ENCODE peak calls at places on chromosomes 13 and 19, in four cellular contexts. E is K562, K is tibial nerve, V is A549. Z is an unnamed sample.

GRCh38 chr13:112825875-112826274 is 136.0 kb downstream of the ATP11A start:
- DNase-seq in V (no peak), E (no peak), K (no peak), Z (no peak)

GRCh38 chr19:23033721-23034120 is 30.7 kb upstream of the ZNF728 start:
- DNase-seq in V (no peak), K (no peak), E (no peak), Z (no peak)

GRCh38 chr13:26061947-26062346 is 10.1 kb upstream of the SHISA2 start:
- DNase-seq in V (no peak), K (no peak), E (no peak), Z (no peak)

GRCh38 chr13:79404985-79405384 is 1.1 kb downstream of the RBM26 start:
- DNase-seq in E (no peak), V (no peak), K (no peak), Z (no peak)

GRCh38 chr13:39965309-39965708 is 309.8 kb downstream of the COG6 start:
- DNase-seq in E (no peak), K (no peak), V (no peak), Z (no peak)

GRCh38 chr19:3945838-3946237 is 13.0 kb downstream of the NMRK2 start:
- DNase-seq in K (no peak), E (no peak), V (no peak), Z (no peak)

GRCh38 chr13:107864543-107865460 is 350.5 kb downstream of the LIG4 start:
- DNase-seq in K (no peak), E (peak), V (peak), Z (no peak)

GRCh38 chr13:98484289-98485219 is 92.4 kb downstream of the STK24 start:
- DNase-seq in K (no peak), E (peak), V (peak), Z (peak)

GRCh38 chr19:1017115-1017905 is 3.6 kb downstream of the TMEM259 start:
- DNase-seq in V (no peak), E (peak), K (no peak), Z (no peak)
- H3K27ac ChIP-seq in V (peak), E (peak), K (no peak), Z (no peak)

GRCh38 chr19:29978139-29978538 is 36.1 kb downstream of the URI1 start:
- DNase-seq in E (no peak), V (no peak), K (no peak), Z (no peak)
- H3K27ac ChIP-seq in E (no peak), V (no peak), K (no peak), Z (no peak)

GRCh38 chr19:54436031-54436523 is 12.9 kb upstream of the LENG8 start:
- DNase-seq in V (no peak), K (no peak), E (no peak), Z (peak)
- H3K27ac ChIP-seq in V (no peak), K (no peak), E (no peak), Z (no peak)

GRCh38 chr13:41182231-41182630 is 12.1 kb downstream of the KBTBD7 start:
- DNase-seq in V (no peak), E (no peak), K (no peak), Z (no peak)

GRCh38 chr13:41178040-41178439 is 16.3 kb downstream of the KBTBD7 start:
- DNase-seq in K (no peak), E (no peak), V (no peak), Z (no peak)

GRCh38 chr13:41177616-41178015 is 16.8 kb downstream of the KBTBD7 start:
- DNase-seq in E (no peak), K (no peak), V (no peak), Z (no peak)

DNA sequence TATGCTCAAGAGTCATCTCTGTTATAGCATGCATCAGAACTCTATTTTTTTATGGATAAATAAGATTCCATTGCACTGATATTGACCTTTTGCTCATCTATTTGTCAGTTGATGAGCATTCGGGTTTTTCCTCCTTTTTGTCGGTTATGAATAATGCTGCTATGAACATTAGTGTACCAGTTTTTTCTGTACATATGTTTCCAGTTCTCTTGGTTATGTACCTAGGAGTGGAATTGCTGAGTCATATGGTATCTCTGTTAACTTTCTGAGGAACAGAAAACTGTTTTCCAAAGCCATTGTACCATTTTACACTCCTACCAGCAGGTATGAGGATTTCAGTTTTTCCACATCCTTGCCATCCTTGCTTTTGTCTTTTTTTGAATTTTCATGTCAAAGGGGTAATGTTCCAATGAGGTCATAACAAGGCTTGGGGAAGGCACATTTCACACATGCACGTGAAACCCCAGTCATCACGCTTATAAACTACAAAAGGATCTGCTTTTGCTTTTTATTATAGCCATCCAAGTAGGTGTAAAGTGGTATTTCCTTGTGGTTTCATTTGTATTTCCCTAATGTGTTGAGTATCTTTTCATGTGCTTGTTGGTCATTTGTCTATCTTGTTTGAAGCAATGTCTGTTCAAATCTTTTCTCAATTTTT is 14.6 kb downstream of the KBTBD7 start:
- DNase-seq in K (no peak), V (no peak), E (no peak), Z (no peak)
- H3K27ac ChIP-seq in K (no peak), V (peak), E (peak), Z (no peak)

DNA sequence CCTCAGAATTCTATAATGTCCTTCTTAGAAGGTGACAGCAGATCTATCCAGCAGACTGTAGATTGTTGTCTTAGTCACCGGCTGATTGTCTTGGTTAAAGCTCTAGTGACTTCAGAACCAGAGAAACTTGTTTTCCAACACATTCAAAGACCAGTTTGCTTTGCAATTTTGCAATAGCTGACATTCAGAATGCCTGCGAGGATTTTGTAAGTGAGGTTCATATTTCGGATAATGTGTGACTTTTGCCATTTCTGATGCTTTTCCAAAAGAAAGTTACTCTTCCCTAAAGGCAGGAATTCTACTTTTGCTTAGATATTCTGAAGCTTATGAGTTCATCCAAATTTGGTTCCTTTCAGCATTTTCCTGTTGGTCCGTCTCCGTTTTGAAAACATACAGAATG is 13.2 kb downstream of the SPINT2 start:
- DNase-seq in K (no peak), E (no peak), V (no peak), Z (no peak)
- H3K27ac ChIP-seq in K (peak), E (no peak), V (no peak), Z (no peak)

GRCh38 chr13:42750858-42751257 is 30.5 kb upstream of the FAM216B start:
- DNase-seq in E (no peak), K (no peak), V (no peak), Z (no peak)

GRCh38 chr13:42747399-42747873 is 33.9 kb upstream of the FAM216B start:
- DNase-seq in V (peak), E (no peak), K (no peak), Z (no peak)

GRCh38 chr13:42745655-42746054 is 35.7 kb upstream of the FAM216B start:
- DNase-seq in E (no peak), K (no peak), V (no peak), Z (no peak)

GRCh38 chr13:42751693-42752092 is 29.7 kb upstream of the FAM216B start:
- DNase-seq in K (no peak), V (no peak), E (no peak), Z (no peak)

GRCh38 chr13:42746846-42747245 is 34.5 kb upstream of the FAM216B start:
- DNase-seq in K (no peak), E (no peak), V (no peak), Z (no peak)
- H3K27ac ChIP-seq in K (no peak), E (no peak), V (no peak), Z (no peak)

DNA sequence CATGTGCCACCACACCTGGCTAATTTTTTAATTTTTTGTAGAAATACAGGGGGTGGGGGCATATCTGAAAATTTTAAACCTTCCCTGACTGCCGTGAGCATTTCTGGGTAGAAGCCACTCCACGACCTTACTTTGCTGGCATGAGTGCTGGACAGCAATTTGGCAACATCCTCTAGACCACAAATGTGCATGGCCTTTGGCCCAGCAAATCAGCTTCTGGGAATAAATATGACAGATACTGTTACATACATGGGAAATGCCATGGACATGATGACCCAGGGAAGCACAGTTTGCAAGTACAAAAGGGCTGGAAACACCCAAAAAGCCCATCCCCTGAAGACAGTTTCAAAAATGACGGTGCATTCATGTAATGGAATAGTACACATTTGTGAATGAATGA is 3.2 kb upstream of the PVR start:
- DNase-seq in V (no peak), E (no peak), K (no peak), Z (no peak)
- H3K27ac ChIP-seq in V (peak), E (no peak), K (no peak), Z (no peak)

GRCh38 chr19:17076539-17076919 is 952 bp downstream of the MYO9B start:
- DNase-seq in K (no peak), E (no peak), V (no peak), Z (no peak)
- H3K27ac ChIP-seq in K (peak), E (peak), V (peak), Z (no peak)

GRCh38 chr19:1067341-1068103 is 555 bp downstream of the ARHGAP45 start:
- DNase-seq in V (no peak), K (no peak), E (peak), Z (no peak)
- H3K27ac ChIP-seq in V (peak), K (peak), E (no peak), Z (no peak)

Z was measured in H9.